ENCODE peak calls at places on chromosomes 12 and 14, in four cellular contexts. J, N, G and B are unnamed samples.
A peak's percentile ranks its signal among the peaks of the same experiment; 100 is the strongest.

GRCh38 chr12:104536841-104537240 is 80.1 kb downstream of the CHST11 start:
- DNase-seq in J (no peak), N (no peak), G (no peak), B (no peak)

GRCh38 chr12:4271433-4272013 is 2.0 kb upstream of the CCND2 start:
- DNase-seq in J (no peak), N (no peak), G (no peak), B (no peak)

GRCh38 chr12:32135967-32136366 is 29.3 kb downstream of the BICD1 start:
- DNase-seq in J (no peak), N (no peak), G (no peak), B (no peak)

GRCh38 chr12:77236066-77236465 is 170.7 kb upstream of the E2F7 start:
- DNase-seq in J (no peak), N (no peak), G (no peak), B (no peak)

GRCh38 chr14:68147331-68147730 is 327.8 kb downstream of the RAD51B start:
- DNase-seq in J (no peak), N (no peak), G (no peak), B (no peak)

GRCh38 chr12:2998789-2999264 is 39.6 kb downstream of the TEAD4 start:
- DNase-seq in J (peak; percentile 60), N (no peak), G (no peak), B (no peak)

GRCh38 chr14:78950654-78951053 is 780.5 kb downstream of the NRXN3 start:
- DNase-seq in J (no peak), N (no peak), G (no peak), B (no peak)

GRCh38 chr12:93921511-93921910 is 226.9 kb upstream of the PLXNC1 start:
- DNase-seq in J (no peak), N (no peak), G (no peak), B (no peak)

GRCh38 chr12:71585218-71585617 is 78.4 kb downstream of the ZFC3H1 start:
- DNase-seq in J (no peak), N (no peak), G (no peak), B (no peak)

GRCh38 chr14:23617539-23617938 is 18.6 kb upstream of the DHRS2 start:
- DNase-seq in J (no peak), N (no peak), G (no peak), B (no peak)

GRCh38 chr14:60760209-60760608 is 25.6 kb downstream of the MNAT1 start:
- DNase-seq in J (no peak), N (no peak), G (no peak), B (no peak)

GRCh38 chr14:99595034-99595433 is 9.0 kb downstream of the CCDC85C start:
- DNase-seq in J (no peak), N (no peak), G (no peak), B (no peak)

GRCh38 chr12:108140501-108140900 is 11.4 kb downstream of the WSCD2 start:
- DNase-seq in J (no peak), N (no peak), G (no peak), B (no peak)

GRCh38 chr12:21528953-21529352 is 2.9 kb downstream of the SPX start:
- DNase-seq in J (no peak), N (no peak), G (no peak), B (no peak)

DNA sequence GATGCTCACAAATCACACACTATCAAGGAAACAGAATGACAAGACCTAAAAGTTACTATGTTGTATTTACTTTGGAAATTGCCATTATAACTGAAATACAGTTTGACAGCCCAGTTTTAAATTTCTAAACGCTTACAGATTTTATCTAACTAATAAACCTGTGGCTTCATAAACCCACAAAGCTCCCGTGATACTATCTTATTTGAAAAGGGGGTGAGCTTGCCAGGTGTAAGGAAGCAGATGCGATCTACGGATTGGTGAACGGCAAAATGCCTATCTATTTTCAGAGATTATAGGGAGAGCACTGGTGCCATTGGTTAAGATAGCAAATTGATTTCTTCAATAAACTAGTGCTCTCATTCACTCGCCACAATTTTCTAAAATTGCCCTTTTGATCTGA is 485.5 kb downstream of the BCAT1 start:
- DNase-seq in J (no peak), N (no peak), G (no peak), B (no peak)
- H3K27ac ChIP-seq in J (no peak overlapping the region), N (no peak overlapping the region), G (no peak overlapping the region), B (no peak overlapping the region)

GRCh38 chr14:94314890-94315289 is 8.2 kb downstream of the SERPINA6 start:
- DNase-seq in J (no peak), N (no peak), G (no peak), B (no peak)

GRCh38 chr14:94317259-94317658 is 5.9 kb downstream of the SERPINA6 start:
- DNase-seq in J (no peak), N (no peak), G (no peak), B (no peak)

GRCh38 chr14:94312481-94313246 is 10.5 kb downstream of the SERPINA6 start:
- DNase-seq in J (no peak), N (no peak), G (no peak), B (no peak)

GRCh38 chr14:94316692-94317091 is 6.4 kb downstream of the SERPINA6 start:
- DNase-seq in J (no peak), N (no peak), G (no peak), B (no peak)

GRCh38 chr14:94313991-94314655 is 9.0 kb downstream of the SERPINA6 start:
- DNase-seq in J (no peak), N (no peak), G (no peak), B (no peak)
- H3K27ac ChIP-seq in J (no peak overlapping the region), N (no peak overlapping the region), G (peak overlapping the region; percentile 17), B (no peak overlapping the region)

DNA sequence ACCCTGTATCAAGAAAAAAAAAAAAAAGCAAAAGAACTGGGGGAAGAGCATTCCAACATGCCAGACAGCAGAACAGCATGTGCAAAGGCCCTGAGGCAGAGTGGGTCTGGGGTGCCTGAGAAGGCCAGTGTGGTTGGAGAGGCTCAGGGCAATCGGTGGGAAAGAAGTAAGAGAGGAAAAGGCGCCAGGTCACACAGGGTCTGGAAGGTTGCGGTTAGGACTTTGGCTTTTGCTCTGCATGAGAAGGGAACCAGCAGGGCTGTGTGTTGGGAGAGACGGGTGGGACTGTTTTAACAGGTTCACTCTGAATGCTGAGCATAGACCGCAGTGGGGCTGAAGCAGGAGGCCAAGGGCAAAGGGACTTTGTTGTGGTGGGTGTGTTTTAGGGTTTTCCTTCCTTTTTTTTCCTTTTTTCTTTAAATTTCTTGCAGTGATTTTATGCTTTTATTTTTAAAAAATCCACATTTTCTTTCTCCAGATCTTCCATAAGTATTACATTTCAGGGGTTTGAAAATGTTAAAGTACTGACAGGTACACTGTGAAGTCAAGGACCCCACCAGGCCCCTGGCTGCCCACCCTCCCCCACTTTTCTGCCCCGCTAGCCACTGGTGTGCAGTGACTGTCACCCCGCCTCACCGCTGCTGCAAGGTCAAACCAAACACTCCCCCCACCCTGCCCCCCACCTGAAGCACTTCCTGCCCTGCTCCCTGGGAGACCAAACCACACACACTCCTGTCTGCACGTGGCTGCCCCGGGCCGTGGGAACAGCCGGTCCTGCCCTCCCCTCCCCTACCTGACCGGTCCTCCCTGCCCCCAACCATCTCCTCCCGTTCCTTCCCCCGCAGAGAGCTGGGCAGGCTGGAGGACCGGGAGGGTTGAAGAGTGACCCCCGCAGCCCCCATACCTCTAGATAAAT is 30.0 kb downstream of the DTX1 start:
- DNase-seq in J (no peak), N (no peak), G (no peak), B (no peak)
- H3K27ac ChIP-seq in J (no peak overlapping the region), N (no peak overlapping the region), G (no peak overlapping the region), B (no peak overlapping the region)

GRCh38 chr12:57838594-57839302 is 7.8 kb downstream of the CTDSP2 start:
- DNase-seq in J (no peak), N (no peak), G (no peak), B (no peak)

GRCh38 chr12:57837779-57838562 is 8.6 kb downstream of the CTDSP2 start:
- DNase-seq in J (no peak), N (peak; percentile 72), G (no peak), B (no peak)

GRCh38 chr12:57840701-57841100 is 5.8 kb downstream of the CTDSP2 start:
- DNase-seq in J (no peak), N (no peak), G (no peak), B (no peak)

GRCh38 chr12:57841445-57841844 is 5.1 kb downstream of the CTDSP2 start:
- DNase-seq in J (no peak), N (no peak), G (no peak), B (no peak)

DNA sequence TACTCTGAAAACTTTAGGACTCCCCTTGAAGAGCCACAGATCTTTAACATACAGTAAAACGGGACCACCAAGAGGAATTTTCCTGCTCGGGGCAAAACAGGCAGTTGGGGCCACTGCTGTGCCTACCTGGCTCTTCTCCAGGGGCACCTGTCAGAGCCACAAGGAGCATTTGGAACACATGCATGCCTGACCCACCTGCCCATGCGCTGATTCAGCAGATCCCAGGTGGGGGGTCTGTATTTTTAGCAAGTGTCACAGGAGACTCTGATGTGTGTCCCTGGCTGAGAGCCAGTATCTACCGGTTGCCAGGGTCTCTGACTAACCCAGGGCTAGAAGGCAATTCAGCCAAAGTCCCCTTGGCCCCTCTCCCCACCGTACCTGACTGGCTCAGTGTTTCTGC is 6.5 kb downstream of the CTDSP2 start:
- DNase-seq in J (no peak), N (no peak), G (no peak), B (no peak)
- H3K27ac ChIP-seq in J (peak overlapping the region; percentile 100), N (no peak overlapping the region), G (peak overlapping the region; percentile 100), B (peak overlapping the region; percentile 39)

DNA sequence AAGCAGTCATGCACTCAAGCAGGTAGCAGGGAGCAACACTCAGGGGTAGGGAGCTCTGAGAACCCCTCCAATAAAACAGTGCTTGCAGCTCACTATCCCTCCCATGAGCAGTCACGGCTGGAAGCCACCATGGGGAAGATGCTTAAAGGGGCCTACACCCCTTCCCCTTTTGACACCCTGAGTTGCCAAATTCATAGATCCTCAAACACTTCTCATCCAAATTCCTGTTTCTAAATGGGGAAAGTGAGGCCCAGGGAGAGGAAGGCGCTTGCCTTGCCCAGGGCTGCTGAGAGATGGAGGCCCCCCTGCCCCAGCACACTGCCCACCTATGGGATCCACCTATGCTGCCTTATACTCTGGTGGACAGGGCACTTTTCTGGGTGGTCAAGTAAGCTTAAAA is 7.2 kb upstream of the ENDOU start:
- DNase-seq in J (no peak), N (no peak), G (no peak), B (no peak)
- H3K27ac ChIP-seq in J (no peak overlapping the region), N (no peak overlapping the region), G (no peak overlapping the region), B (peak overlapping the region; percentile 2)